ENCODE peak calls at places on chromosomes 4 and X, in seven cellular contexts. V is cardiac fibroblast, E is cardiac muscle cell, X is fibroblast of pulmonary artery, A is sigmoid colon, F is fibroblast of the aortic adventitia, O is H7. B is an unnamed sample.

GRCh38 chrX:110675866-110676265 is 119.8 kb downstream of the CHRDL1 start:
- DNase-seq in V (no peak), E (no peak), X (no peak), A (no peak), F (no peak), O (no peak), B (no peak)

GRCh38 chrX:80354966-80355465 is 65.2 kb upstream of the TENT5D start:
- DNase-seq in V (no peak), E (no peak), X (no peak), A (no peak), F (no peak), O (no peak), B (no peak)

GRCh38 chr4:6917445-6918241 is 8.0 kb downstream of the TBC1D14 start:
- DNase-seq in V (no peak), E (no peak), X (peak; percentile 12), A (peak; percentile 87), F (no peak), O (peak; percentile 73), B (peak; percentile 57)

GRCh38 chrX:73850124-73851013 is 287.4 kb downstream of the CHIC1 start:
- DNase-seq in V (peak; percentile 26), E (peak; percentile 13), X (peak; percentile 42), A (peak; percentile 75), F (peak; percentile 37), O (peak; percentile 69), B (peak; percentile 24)

GRCh38 chr4:188620608-188621007 is 481.4 kb downstream of the TRIML1 start:
- DNase-seq in V (no peak), E (peak; percentile 21), X (no peak), A (no peak), F (no peak), O (no peak), B (no peak)

GRCh38 chr4:4801013-4801412 is 58.5 kb upstream of the MSX1 start:
- DNase-seq in V (no peak), E (no peak), X (peak; percentile 15), A (no peak), F (peak; percentile 65), O (no peak), B (peak; percentile 8)

GRCh38 chrX:115650449-115650848 is 89.5 kb downstream of the PLS3 start:
- DNase-seq in V (no peak), E (no peak), X (no peak), A (no peak), F (peak; percentile 32), O (no peak), B (peak; percentile 14)

GRCh38 chr4:15756361-15756861 is 21.7 kb upstream of the CD38 start:
- DNase-seq in V (peak; percentile 34), E (no peak), X (peak; percentile 32), A (no peak), F (no peak), O (no peak), B (peak; percentile 97)

GRCh38 chr4:114272226-114272625 is 292.8 kb upstream of the ARSJ start:
- DNase-seq in V (peak; percentile 80), E (no peak), X (peak; percentile 92), A (no peak), F (peak; percentile 95), O (no peak), B (peak; percentile 88)

GRCh38 chr4:157052429-157053040 is 23.4 kb upstream of the GLRB start:
- DNase-seq in V (no peak), E (no peak), X (no peak), A (no peak), F (no peak), O (no peak), B (no peak)

GRCh38 chr4:54971474-54971950 is 153.9 kb downstream of the KDR start:
- DNase-seq in V (peak; percentile 70), E (peak; percentile 68), X (peak; percentile 73), A (no peak), F (peak; percentile 73), O (peak; percentile 38), B (peak; percentile 59)

GRCh38 chr4:153713840-153714239 is 29.8 kb downstream of the TLR2 start:
- DNase-seq in V (peak; percentile 17), E (no peak), X (peak; percentile 7), A (no peak), F (peak; percentile 36), O (no peak), B (no peak)

GRCh38 chr4:129378346-129378745 is 282.4 kb downstream of the C4orf33 start:
- DNase-seq in V (no peak), E (peak; percentile 56), X (no peak), A (no peak), F (no peak), O (no peak), B (no peak)

GRCh38 chr4:56391270-56391669 is 4.0 kb upstream of the AASDH start:
- DNase-seq in V (no peak), E (no peak), X (no peak), A (no peak), F (no peak), O (no peak), B (no peak)

GRCh38 chr4:56387023-56388001 is at the start of gene AASDH:
- DNase-seq in V (peak; percentile 95), E (peak; percentile 95), X (peak; percentile 97), A (peak; percentile 95), F (peak; percentile 95), O (peak; percentile 89), B (peak; percentile 97)

GRCh38 chr4:56389558-56389957 is 2.3 kb upstream of the AASDH start:
- DNase-seq in V (no peak), E (no peak), X (no peak), A (no peak), F (no peak), O (no peak), B (no peak)

GRCh38 chr4:56388311-56388710 is 1.0 kb upstream of the AASDH start:
- DNase-seq in V (no peak), E (no peak), X (no peak), A (no peak), F (peak; percentile 5), O (no peak), B (peak; percentile 36)

DNA sequence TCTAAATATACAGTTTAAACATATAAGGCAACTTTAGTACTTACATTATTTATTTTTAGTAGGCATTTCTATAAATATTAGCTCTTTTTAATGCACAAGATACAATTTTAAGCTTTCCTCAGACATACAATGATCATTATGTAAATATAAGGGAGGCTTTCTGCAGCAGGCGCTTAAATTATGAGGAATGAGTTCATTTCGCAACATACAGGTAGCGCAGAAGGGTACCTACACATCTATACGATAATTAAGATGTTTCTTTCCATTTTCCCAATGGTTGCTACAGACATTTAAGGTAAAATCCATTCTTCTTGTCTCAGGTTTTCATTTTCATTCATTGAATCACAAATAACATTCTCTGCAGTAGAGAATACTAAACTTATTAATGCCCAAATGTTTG is 1.2 kb downstream of the AASDH start:
- DNase-seq in V (no peak), E (no peak), X (no peak), A (no peak), F (no peak), O (no peak), B (no peak)
- H3K4me3 ChIP-seq in V (peak overlapping the region; percentile 33), E (no peak overlapping the region), X (peak overlapping the region; percentile 41), A (peak overlapping the region; percentile 62), F (peak overlapping the region; percentile 41), O (no peak overlapping the region), B (peak overlapping the region; percentile 43)

DNA sequence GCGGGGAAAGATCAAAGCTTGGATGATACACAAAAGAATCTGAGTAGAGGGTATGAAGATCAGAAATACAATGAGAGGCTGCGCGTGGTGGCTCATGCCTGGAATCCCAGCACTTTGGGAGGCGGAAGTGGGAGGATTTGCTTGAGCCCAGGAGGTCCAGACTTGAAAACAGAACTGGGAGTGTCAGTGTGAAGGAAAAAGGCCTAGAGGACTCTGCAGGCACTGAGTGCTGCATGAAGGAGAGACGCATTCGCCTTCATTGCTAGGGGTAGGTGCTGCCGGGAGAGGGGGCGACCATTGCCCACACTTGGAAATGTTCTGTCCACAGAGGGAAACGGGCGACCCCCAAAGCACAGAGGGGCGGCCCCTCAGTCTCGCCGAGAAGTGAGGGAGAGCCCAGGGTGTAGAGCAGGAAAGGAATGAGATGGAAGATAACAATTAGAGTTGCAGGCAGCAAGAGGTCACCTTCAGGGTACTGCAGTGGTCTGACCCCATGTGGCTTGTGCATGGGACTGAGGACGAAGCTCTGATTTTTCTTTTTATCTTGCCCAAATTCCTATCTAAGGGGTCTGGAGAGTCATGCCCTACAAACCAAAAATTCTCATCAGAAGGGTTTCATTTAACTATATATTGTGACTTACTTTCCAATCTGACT is 31.8 kb upstream of the ARSD start:
- DNase-seq in V (no peak), E (no peak), X (no peak), A (no peak), F (no peak), O (peak; percentile 50), B (no peak)
- H3K4me3 ChIP-seq in V (no peak overlapping the region), E (no peak overlapping the region), X (no peak overlapping the region), A (no peak overlapping the region), F (no peak overlapping the region), O (peak overlapping the region; percentile 22), B (no peak overlapping the region)

DNA sequence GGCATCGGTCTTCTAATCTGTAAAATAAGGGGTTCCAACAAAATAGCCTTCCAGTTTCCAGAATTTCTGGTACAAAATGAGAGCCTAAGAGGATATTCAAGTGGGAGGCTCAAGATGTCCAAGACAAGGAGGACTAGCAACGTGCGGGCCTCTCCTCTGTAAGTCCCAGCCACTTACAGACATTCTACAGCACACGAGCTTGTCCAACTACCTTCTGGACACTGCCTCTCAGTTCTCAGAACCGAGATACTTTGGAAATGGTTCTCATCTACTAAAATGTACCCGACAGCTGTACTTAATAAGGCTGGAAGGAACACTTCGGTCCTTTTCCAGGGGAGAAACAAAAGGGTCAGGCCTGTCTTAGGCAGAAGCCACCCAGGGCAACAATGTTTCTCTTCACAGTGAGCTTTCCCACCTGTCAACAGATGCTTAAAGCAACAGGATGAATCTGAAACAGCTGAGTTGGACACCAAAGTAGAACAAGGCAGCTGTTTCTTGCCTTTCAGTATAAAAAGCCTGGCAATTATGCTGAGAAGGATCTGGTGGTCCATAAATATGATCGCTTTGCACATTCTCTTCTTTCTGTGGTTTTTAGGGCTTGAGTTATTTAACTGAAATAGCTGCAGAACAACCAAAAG is 127.0 kb downstream of the HS6ST2 start:
- DNase-seq in V (no peak), E (peak; percentile 66), X (no peak), A (no peak), F (no peak), O (no peak), B (no peak)
- H3K4me3 ChIP-seq in V (no peak overlapping the region), E (no peak overlapping the region), X (no peak overlapping the region), A (no peak overlapping the region), F (no peak overlapping the region), O (no peak overlapping the region), B (no peak overlapping the region)

GRCh38 chrX:101191217-101191750 is 28.3 kb upstream of the DRP2 start:
- DNase-seq in V (peak; percentile 35), E (peak; percentile 38), X (peak; percentile 42), A (no peak), F (no peak), O (peak; percentile 82), B (no peak)
- H3K4me3 ChIP-seq in V (peak overlapping the region; percentile 4), E (no peak overlapping the region), X (peak overlapping the region; percentile 7), A (peak overlapping the region; percentile 20), F (no peak overlapping the region), O (peak overlapping the region; percentile 29), B (no peak overlapping the region)

B was measured in fibroblast of villous mesenchyme.